ENCODE peak calls at places on chromosomes 2 and 18, in six cellular contexts. Z, X, S, H, F and M are unnamed samples.

GRCh38 chr18:8706981-8707940 is 1.9 kb downstream of the MTCL1 start:
- DNase-seq in Z (peak; percentile 69), X (no peak), S (peak; percentile 33), H (no peak), F (peak; percentile 80), M (no peak)

GRCh38 chr2:191713837-191714236 is 35.9 kb downstream of the NABP1 start:
- DNase-seq in Z (no peak), X (peak; percentile 16), S (no peak), H (no peak), F (no peak), M (no peak)

GRCh38 chr2:54212456-54212855 is 43.6 kb downstream of the TSPYL6 start:
- DNase-seq in Z (peak; percentile 94), X (no peak), S (no peak), H (no peak), F (no peak), M (no peak)

GRCh38 chr2:174431902-174432301 is 36.4 kb downstream of the SCRN3 start:
- DNase-seq in Z (no peak), X (no peak), S (no peak), H (no peak), F (no peak), M (no peak)

GRCh38 chr2:188410504-188411235 is 119.0 kb downstream of the GULP1 start:
- DNase-seq in Z (peak; percentile 72), X (no peak), S (no peak), H (no peak), F (no peak), M (no peak)

GRCh38 chr2:109176928-109177327 is 47.9 kb downstream of the SH3RF3 start:
- DNase-seq in Z (no peak), X (no peak), S (no peak), H (no peak), F (no peak), M (no peak)

GRCh38 chr2:191836853-191837769 is 9.8 kb downstream of the CAVIN2 start:
- DNase-seq in Z (peak; percentile 47), X (peak; percentile 16), S (peak; percentile 51), H (no peak), F (no peak), M (no peak)

GRCh38 chr2:127086800-127087737 is 19.9 kb downstream of the BIN1 start:
- DNase-seq in Z (peak; percentile 93), X (peak; percentile 89), S (peak; percentile 89), H (no peak), F (peak; percentile 89), M (no peak)

GRCh38 chr18:79600141-79600540 is 79.5 kb upstream of the CTDP1 start:
- DNase-seq in Z (no peak), X (no peak), S (peak; percentile 22), H (no peak), F (peak; percentile 69), M (no peak)

GRCh38 chr2:9889812-9890261 is 46.6 kb downstream of the TAF1B start:
- DNase-seq in Z (no peak), X (peak; percentile 37), S (no peak), H (no peak), F (no peak), M (no peak)

GRCh38 chr2:158602027-158602426 is 145.3 kb downstream of the PKP4 start:
- DNase-seq in Z (no peak), X (no peak), S (no peak), H (no peak), F (no peak), M (no peak)

GRCh38 chr2:145108385-145108784 is 588.5 kb upstream of the ZEB2 start:
- DNase-seq in Z (no peak), X (no peak), S (no peak), H (no peak), F (no peak), M (no peak)

GRCh38 chr2:181585732-181586131 is 71.2 kb downstream of the CERKL start:
- DNase-seq in Z (no peak), X (peak; percentile 6), S (no peak), H (no peak), F (no peak), M (no peak)

GRCh38 chr2:142872900-142873724 is 4.4 kb upstream of the KYNU start:
- DNase-seq in Z (peak; percentile 97), X (no peak), S (no peak), H (no peak), F (no peak), M (no peak)

GRCh38 chr2:37585982-37586621 is 85.3 kb downstream of the CDC42EP3 start:
- DNase-seq in Z (peak; percentile 97), X (peak; percentile 87), S (peak; percentile 35), H (no peak), F (no peak), M (peak; percentile 64)

GRCh38 chr18:42131044-42131939 is 176.3 kb downstream of the PIK3C3 start:
- DNase-seq in Z (no peak), X (no peak), S (no peak), H (no peak), F (peak; percentile 28), M (no peak)

GRCh38 chr18:62790836-62791772 is 75.8 kb downstream of the PHLPP1 start:
- DNase-seq in Z (peak; percentile 68), X (no peak), S (no peak), H (no peak), F (no peak), M (no peak)

GRCh38 chr2:9770308-9771100 is 72.8 kb upstream of the TAF1B start:
- DNase-seq in Z (peak; percentile 72), X (peak; percentile 80), S (peak; percentile 84), H (peak; percentile 72), F (no peak), M (no peak)

GRCh38 chr2:239216614-239217273 is 184.1 kb downstream of the HDAC4 start:
- DNase-seq in Z (no peak), X (peak; percentile 40), S (no peak), H (no peak), F (no peak), M (no peak)

GRCh38 chr18:24972577-24972976 is 379.4 kb downstream of the ZNF521 start:
- DNase-seq in Z (no peak), X (no peak), S (no peak), H (no peak), F (no peak), M (no peak)

GRCh38 chr2:48471048-48471474 is 58.9 kb upstream of the STON1 start:
- DNase-seq in Z (peak; percentile 71), X (no peak), S (no peak), H (peak; percentile 66), F (no peak), M (no peak)

GRCh38 chr18:12256946-12257345 is 2.8 kb downstream of the CIDEA start:
- DNase-seq in Z (peak; percentile 26), X (no peak), S (peak; percentile 56), H (no peak), F (peak; percentile 59), M (no peak)

GRCh38 chr2:101718993-101719571 is 21.6 kb downstream of the MAP4K4 start:
- DNase-seq in Z (no peak), X (no peak), S (no peak), H (no peak), F (no peak), M (no peak)

GRCh38 chr18:65907281-65907680 is 156.5 kb downstream of the CDH7 start:
- DNase-seq in Z (no peak), X (no peak), S (no peak), H (no peak), F (no peak), M (no peak)

GRCh38 chr2:226118471-226119429 is 680.9 kb downstream of the IRS1 start:
- DNase-seq in Z (peak; percentile 98), X (no peak), S (no peak), H (no peak), F (no peak), M (no peak)

GRCh38 chr18:26621161-26622026 is 73.0 kb upstream of the KCTD1 start:
- DNase-seq in Z (peak; percentile 37), X (peak; percentile 69), S (peak; percentile 54), H (peak; percentile 50), F (no peak), M (peak; percentile 7)

GRCh38 chr2:2662037-2662846 is 331.2 kb upstream of the MYT1L start:
- DNase-seq in Z (no peak), X (no peak), S (peak; percentile 62), H (no peak), F (no peak), M (no peak)
- H3K4me3 ChIP-seq in Z (no peak overlapping the region), X (no peak overlapping the region), S (no peak overlapping the region), H (no peak overlapping the region), F (no peak overlapping the region), M (no peak overlapping the region)

DNA sequence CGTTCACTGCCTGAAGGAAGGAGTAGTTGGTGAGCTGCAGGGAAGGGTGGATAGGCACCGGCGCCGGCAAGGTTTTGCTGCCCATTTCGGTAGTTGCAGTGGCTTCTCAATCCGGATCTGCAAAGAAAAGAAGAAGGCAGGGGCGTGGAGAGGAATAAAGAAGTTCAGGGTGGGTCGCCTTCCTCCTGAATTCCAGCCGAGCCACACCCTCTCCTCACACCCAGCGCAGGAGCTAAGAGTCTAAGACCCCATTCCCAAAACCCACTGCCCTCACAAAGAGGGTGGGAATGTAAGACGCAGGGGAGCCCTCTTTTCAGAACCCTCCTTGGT is 4.7 kb downstream of the OSR1 start:
- DNase-seq in Z (no peak), X (no peak), S (no peak), H (no peak), F (no peak), M (no peak)
- H3K4me3 ChIP-seq in Z (no peak overlapping the region), X (no peak overlapping the region), S (no peak overlapping the region), H (no peak overlapping the region), F (no peak overlapping the region), M (no peak overlapping the region)

GRCh38 chr2:204135752-204136151 is 199.2 kb downstream of the ICOS start:
- DNase-seq in Z (no peak), X (peak; percentile 3), S (no peak), H (no peak), F (no peak), M (no peak)
- H3K4me3 ChIP-seq in Z (no peak overlapping the region), X (no peak overlapping the region), S (no peak overlapping the region), H (no peak overlapping the region), F (no peak overlapping the region), M (no peak overlapping the region)

GRCh38 chr2:149993316-149993715 is 405.7 kb upstream of the MMADHC start:
- DNase-seq in Z (no peak), X (no peak), S (no peak), H (no peak), F (no peak), M (no peak)

GRCh38 chr2:149989447-149990063 is 402.0 kb upstream of the MMADHC start:
- DNase-seq in Z (peak; percentile 16), X (no peak), S (no peak), H (no peak), F (no peak), M (no peak)

GRCh38 chr2:149990965-149991364 is 403.4 kb upstream of the MMADHC start:
- DNase-seq in Z (no peak), X (no peak), S (no peak), H (no peak), F (no peak), M (no peak)

GRCh38 chr2:149991576-149991975 is 404.0 kb upstream of the MMADHC start:
- DNase-seq in Z (peak; percentile 19), X (no peak), S (no peak), H (no peak), F (no peak), M (no peak)

DNA sequence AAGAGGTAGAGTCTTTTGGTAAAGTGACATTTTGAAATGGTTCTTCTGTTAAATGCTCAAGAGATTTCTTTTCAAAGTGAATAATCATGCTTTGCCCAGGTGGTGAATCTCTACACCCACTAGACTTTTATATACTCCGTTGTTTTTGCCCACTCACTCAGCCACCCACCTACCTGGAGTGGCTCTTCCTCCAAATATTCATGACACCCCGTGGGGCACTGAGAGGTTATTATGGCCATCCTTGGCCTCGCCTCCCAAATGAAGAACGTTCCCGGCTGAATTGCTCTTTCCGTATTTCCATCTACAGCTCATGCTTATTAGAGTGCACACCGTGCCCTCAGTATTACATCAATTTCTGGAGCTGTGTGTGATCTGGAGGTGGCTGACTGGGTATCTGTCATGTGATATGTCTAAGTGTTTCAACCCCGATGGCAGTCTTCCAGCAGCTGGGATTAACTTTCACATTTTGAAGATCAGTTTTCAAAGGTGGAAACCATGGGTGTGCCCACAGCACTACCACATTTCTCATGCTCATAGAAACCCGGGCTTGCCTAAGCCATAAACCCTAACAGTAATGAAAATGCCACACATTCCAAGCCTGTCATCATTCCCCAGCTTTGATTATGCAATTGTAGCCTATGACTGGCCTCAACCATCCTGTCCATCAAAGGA is 406.6 kb upstream of the MMADHC start:
- DNase-seq in Z (peak; percentile 59), X (no peak), S (peak; percentile 21), H (no peak), F (no peak), M (no peak)
- H3K4me3 ChIP-seq in Z (no peak overlapping the region), X (no peak overlapping the region), S (no peak overlapping the region), H (no peak overlapping the region), F (no peak overlapping the region), M (no peak overlapping the region)